ENCODE peak calls at places on chromosomes 1 and 21, in ten cellular contexts. B is cardiac fibroblast, E is lung microvascular endothelial cell, L is M059J, C is NCI-H2081, M is aorta, U is psoas muscle, R is midbrain, I is skeletal muscle cell, D is LoVo. F is an unnamed sample.

GRCh38 chr1:30413111-30413440 is 310.3 kb downstream of the MATN1 start:
- DNase-seq in B (no peak), E (no peak), L (no peak), C (no peak), M (no peak), U (no peak), R (no peak), I (no peak), D (no peak), F (no peak)

GRCh38 chr21:42830456-42831455 is 48.6 kb downstream of the WDR4 start:
- DNase-seq in B (no peak), E (no peak), L (no peak), C (no peak), M (no peak), U (no peak), R (no peak), I (no peak), D (peak), F (no peak)

GRCh38 chr1:158169105-158169504 is 11.6 kb upstream of the CD1D start:
- DNase-seq in B (no peak), E (peak), L (no peak), C (no peak), M (no peak), U (no peak), R (no peak), I (no peak), D (no peak), F (no peak)

GRCh38 chr1:99808391-99809115 is 41.6 kb upstream of the AGL start:
- DNase-seq in B (peak), E (peak), L (peak), C (peak), M (no peak), U (no peak), R (peak), I (peak), D (peak), F (peak)

GRCh38 chr1:175933801-175934200 is 190.4 kb upstream of the TNR start:
- DNase-seq in B (peak), E (no peak), L (no peak), C (no peak), M (no peak), U (no peak), R (no peak), I (no peak), D (no peak), F (peak)

GRCh38 chr1:10889628-10890353 is 93.3 kb upstream of the CASZ1 start:
- DNase-seq in B (no peak), E (no peak), L (no peak), C (no peak), M (no peak), U (peak), R (no peak), I (no peak), D (no peak), F (no peak)

GRCh38 chr1:3393024-3393986 is 61.2 kb upstream of the ARHGEF16 start:
- DNase-seq in B (no peak), E (no peak), L (no peak), C (no peak), M (no peak), U (no peak), R (no peak), I (no peak), D (no peak), F (no peak)

GRCh38 chr1:208145167-208145566 is 99.0 kb downstream of the PLXNA2 start:
- DNase-seq in B (no peak), E (no peak), L (no peak), C (no peak), M (no peak), U (no peak), R (no peak), I (no peak), D (no peak), F (no peak)

GRCh38 chr1:107844009-107844408 is 121.0 kb downstream of the VAV3 start:
- DNase-seq in B (no peak), E (no peak), L (no peak), C (no peak), M (no peak), U (peak), R (no peak), I (no peak), D (no peak), F (no peak)

GRCh38 chr1:119929643-119930310 is 33.5 kb upstream of the ADAM30 start:
- DNase-seq in B (no peak), E (no peak), L (no peak), C (peak), M (no peak), U (no peak), R (no peak), I (no peak), D (no peak), F (no peak)

GRCh38 chr1:51780927-51781326 is 97.6 kb downstream of the NRDC start:
- DNase-seq in B (no peak), E (no peak), L (no peak), C (no peak), M (no peak), U (no peak), R (no peak), I (no peak), D (no peak), F (no peak)

GRCh38 chr1:114554577-114554976 is 26.8 kb downstream of the BCAS2 start:
- DNase-seq in B (no peak), E (no peak), L (peak), C (no peak), M (no peak), U (no peak), R (no peak), I (no peak), D (no peak), F (no peak)

GRCh38 chr21:44489962-44490361 is 34.7 kb downstream of the LRRC3 start:
- DNase-seq in B (no peak), E (no peak), L (no peak), C (no peak), M (no peak), U (no peak), R (no peak), I (no peak), D (no peak), F (no peak)

GRCh38 chr1:228010921-228011320 is 4.1 kb downstream of the WNT3A start:
- DNase-seq in B (no peak), E (no peak), L (no peak), C (no peak), M (peak), U (peak), R (no peak), I (no peak), D (no peak), F (no peak)

GRCh38 chr1:155329980-155330598 is 9.4 kb downstream of the RUSC1 start:
- DNase-seq in B (no peak), E (no peak), L (no peak), C (no peak), M (peak), U (no peak), R (no peak), I (no peak), D (no peak), F (no peak)

GRCh38 chr1:167126317-167126716 is 32.4 kb downstream of the STYXL2 start:
- DNase-seq in B (no peak), E (no peak), L (no peak), C (no peak), M (no peak), U (no peak), R (no peak), I (no peak), D (no peak), F (no peak)

GRCh38 chr1:185157599-185158469 is 867 bp downstream of the SWT1 start:
- DNase-seq in B (peak), E (peak), L (peak), C (peak), M (no peak), U (no peak), R (no peak), I (no peak), D (peak), F (peak)

GRCh38 chr1:172917972-172918371 is 132.8 kb downstream of the TNFSF18 start:
- DNase-seq in B (peak), E (peak), L (peak), C (no peak), M (no peak), U (no peak), R (no peak), I (peak), D (peak), F (peak)

GRCh38 chr1:174837386-174837785 is 162.4 kb upstream of the CACYBP start:
- DNase-seq in B (no peak), E (no peak), L (no peak), C (no peak), M (no peak), U (no peak), R (no peak), I (no peak), D (no peak), F (no peak)

GRCh38 chr1:2236695-2237677 is 8.9 kb downstream of the SKI start:
- DNase-seq in B (no peak), E (no peak), L (no peak), C (peak), M (no peak), U (no peak), R (no peak), I (no peak), D (no peak), F (no peak)

GRCh38 chr1:15153184-15153841 is at the start of gene TMEM51:
- DNase-seq in B (peak), E (peak), L (peak), C (peak), M (peak), U (peak), R (no peak), I (no peak), D (peak), F (peak)

GRCh38 chr1:61692155-61692783 is 32.7 kb downstream of the TM2D1 start:
- DNase-seq in B (peak), E (peak), L (peak), C (no peak), M (no peak), U (no peak), R (no peak), I (no peak), D (peak), F (peak)

GRCh38 chr1:193322218-193322617 is 135.8 kb upstream of the B3GALT2 start:
- DNase-seq in B (peak), E (peak), L (peak), C (no peak), M (no peak), U (no peak), R (no peak), I (peak), D (peak), F (peak)

GRCh38 chr1:40014812-40015594 is 25.5 kb upstream of the CAP1 start:
- DNase-seq in B (peak), E (peak), L (peak), C (no peak), M (no peak), U (no peak), R (no peak), I (peak), D (peak), F (peak)

GRCh38 chr1:26690157-26690556 is 5.7 kb upstream of the ARID1A start:
- DNase-seq in B (no peak), E (no peak), L (no peak), C (no peak), M (no peak), U (no peak), R (no peak), I (no peak), D (no peak), F (no peak)

GRCh38 chr1:18344755-18345154 is 136.0 kb upstream of the KLHDC7A start:
- DNase-seq in B (no peak), E (no peak), L (peak), C (peak), M (no peak), U (no peak), R (no peak), I (no peak), D (no peak), F (no peak)

GRCh38 chr1:82366694-82367093 is 566.0 kb downstream of the ADGRL2 start:
- DNase-seq in B (no peak), E (peak), L (peak), C (no peak), M (no peak), U (no peak), R (no peak), I (no peak), D (no peak), F (no peak)

GRCh38 chr1:214446772-214447556 is 104.4 kb downstream of the PTPN14 start:
- DNase-seq in B (peak), E (peak), L (peak), C (no peak), M (no peak), U (no peak), R (peak), I (peak), D (peak), F (peak)

GRCh38 chr1:79519084-79519760 is 512.7 kb upstream of the ADGRL4 start:
- DNase-seq in B (no peak), E (no peak), L (no peak), C (no peak), M (no peak), U (no peak), R (no peak), I (no peak), D (no peak), F (no peak)